ENCODE peak calls at places on chromosomes 1 and 21, in eight cellular contexts. T, N, V, M, W, D, L and X are unnamed samples.

GRCh38 chr1:55868026-55868425 is 652.9 kb upstream of the USP24 start:
- DNase-seq in D (no peak), W (no peak), V (no peak), L (no peak), N (no peak), M (peak; percentile 51), T (no peak), X (no peak)

GRCh38 chr1:212466913-212467650 is 34.4 kb downstream of the NENF start:
- DNase-seq in T (no peak), N (no peak), V (no peak), L (no peak), M (no peak), D (no peak), W (no peak), X (no peak)

GRCh38 chr1:164784960-164785359 is 226.0 kb downstream of the PBX1 start:
- DNase-seq in M (no peak), W (no peak), V (no peak), L (no peak), D (no peak), T (peak; percentile 64), N (no peak), X (no peak)

GRCh38 chr1:41859686-41860085 is 59.0 kb downstream of the HIVEP3 start:
- DNase-seq in T (no peak), V (no peak), N (no peak), L (peak; percentile 84), W (no peak), M (no peak), D (no peak), X (peak; percentile 58)

GRCh38 chr1:27599605-27600499 is 4.1 kb downstream of the AHDC1 start:
- DNase-seq in T (peak; percentile 85), D (no peak), L (no peak), N (peak; percentile 36), V (peak; percentile 36), M (no peak), W (no peak), X (no peak)

GRCh38 chr1:17920881-17921635 is 165.9 kb downstream of the ACTL8 start:
- DNase-seq in M (no peak), D (no peak), V (no peak), W (no peak), T (peak; percentile 26), L (no peak), N (no peak), X (no peak)

GRCh38 chr1:83055391-83056170 is 943.4 kb downstream of the TTLL7 start:
- DNase-seq in W (no peak), T (peak; percentile 62), D (no peak), M (no peak), N (no peak), V (peak; percentile 44), L (no peak), X (no peak)

GRCh38 chr1:184958554-184959353 is 15.6 kb downstream of the NIBAN1 start:
- DNase-seq in D (no peak), T (no peak), L (no peak), M (no peak), V (no peak), N (no peak), W (no peak), X (no peak)

GRCh38 chr21:41098481-41098880 is 69.5 kb upstream of the BACE2 start:
- DNase-seq in W (no peak), N (no peak), T (no peak), V (no peak), L (no peak), M (no peak), D (no peak), X (no peak)

GRCh38 chr1:43934279-43934985 is 831 bp downstream of the ARTN start:
- DNase-seq in V (peak; percentile 67), L (peak; percentile 41), N (peak; percentile 64), T (peak; percentile 95), D (peak; percentile 83), W (no peak), M (peak; percentile 73), X (peak; percentile 75)

GRCh38 chr21:34995979-34996303 is 53.2 kb downstream of the RUNX1 start:
- DNase-seq in T (no peak), V (no peak), D (no peak), W (no peak), N (no peak), M (no peak), L (no peak), X (no peak)

GRCh38 chr1:205052689-205053088 is 9.7 kb downstream of the CNTN2 start:
- DNase-seq in D (no peak), W (no peak), M (no peak), L (no peak), V (no peak), T (no peak), N (no peak), X (no peak)

GRCh38 chr21:45887788-45888187 is 93.8 kb upstream of the COL6A1 start:
- DNase-seq in D (no peak), L (no peak), M (no peak), T (no peak), V (no peak), W (no peak), N (no peak), X (no peak)

GRCh38 chr1:69710484-69710883 is 142.8 kb downstream of the LRRC7 start:
- DNase-seq in N (no peak), D (no peak), V (no peak), M (no peak), W (no peak), L (no peak), T (no peak), X (no peak)

GRCh38 chr1:203425668-203425999 is 50.0 kb upstream of the PRELP start:
- DNase-seq in M (peak; percentile 38), T (no peak), D (no peak), V (peak; percentile 33), L (no peak), W (no peak), N (no peak), X (no peak)

GRCh38 chr1:57512386-57512785 is 88.5 kb upstream of the DAB1 start:
- DNase-seq in W (no peak), V (no peak), L (no peak), N (no peak), D (no peak), M (no peak), T (no peak), X (no peak)

GRCh38 chr1:9233241-9233941 is 1.2 kb upstream of the H6PD start:
- DNase-seq in M (peak; percentile 84), D (no peak), V (no peak), W (peak; percentile 78), N (peak; percentile 89), T (no peak), L (no peak), X (peak; percentile 73)

GRCh38 chr1:94011709-94012590 is 102.7 kb upstream of the GCLM start:
- DNase-seq in T (peak; percentile 59), L (no peak), W (no peak), N (no peak), D (no peak), M (no peak), V (no peak), X (no peak)

GRCh38 chr1:41547781-41548560 is 63.5 kb upstream of the EDN2 start:
- DNase-seq in N (peak; percentile 10), T (no peak), D (no peak), W (no peak), L (no peak), M (no peak), V (peak; percentile 7), X (no peak)

GRCh38 chr1:81574365-81574764 is 226.4 kb upstream of the ADGRL2 start:
- DNase-seq in W (no peak), V (no peak), T (no peak), L (no peak), D (no peak), M (no peak), N (no peak), X (no peak)

GRCh38 chr1:211017066-211017691 is 116.8 kb downstream of the KCNH1 start:
- DNase-seq in N (no peak), T (no peak), D (no peak), L (no peak), M (no peak), V (no peak), W (no peak), X (no peak)

GRCh38 chr1:54480201-54480848 is 67.7 kb upstream of the ACOT11 start:
- DNase-seq in N (no peak), D (no peak), M (no peak), L (peak; percentile 45), V (no peak), T (peak; percentile 78), W (no peak), X (no peak)

GRCh38 chr1:62906428-62906886 is 122.5 kb downstream of the ATG4C start:
- DNase-seq in T (peak; percentile 72), N (no peak), M (peak; percentile 23), V (no peak), W (no peak), L (no peak), D (peak; percentile 19), X (no peak)
- TF ChIP-seq CTCF in T (peak; percentile 91), N (no peak), M (peak; percentile 49), V (no peak), W (peak; percentile 8), L (peak; percentile 12), D (peak; percentile 64), X (peak; percentile 47)

DNA sequence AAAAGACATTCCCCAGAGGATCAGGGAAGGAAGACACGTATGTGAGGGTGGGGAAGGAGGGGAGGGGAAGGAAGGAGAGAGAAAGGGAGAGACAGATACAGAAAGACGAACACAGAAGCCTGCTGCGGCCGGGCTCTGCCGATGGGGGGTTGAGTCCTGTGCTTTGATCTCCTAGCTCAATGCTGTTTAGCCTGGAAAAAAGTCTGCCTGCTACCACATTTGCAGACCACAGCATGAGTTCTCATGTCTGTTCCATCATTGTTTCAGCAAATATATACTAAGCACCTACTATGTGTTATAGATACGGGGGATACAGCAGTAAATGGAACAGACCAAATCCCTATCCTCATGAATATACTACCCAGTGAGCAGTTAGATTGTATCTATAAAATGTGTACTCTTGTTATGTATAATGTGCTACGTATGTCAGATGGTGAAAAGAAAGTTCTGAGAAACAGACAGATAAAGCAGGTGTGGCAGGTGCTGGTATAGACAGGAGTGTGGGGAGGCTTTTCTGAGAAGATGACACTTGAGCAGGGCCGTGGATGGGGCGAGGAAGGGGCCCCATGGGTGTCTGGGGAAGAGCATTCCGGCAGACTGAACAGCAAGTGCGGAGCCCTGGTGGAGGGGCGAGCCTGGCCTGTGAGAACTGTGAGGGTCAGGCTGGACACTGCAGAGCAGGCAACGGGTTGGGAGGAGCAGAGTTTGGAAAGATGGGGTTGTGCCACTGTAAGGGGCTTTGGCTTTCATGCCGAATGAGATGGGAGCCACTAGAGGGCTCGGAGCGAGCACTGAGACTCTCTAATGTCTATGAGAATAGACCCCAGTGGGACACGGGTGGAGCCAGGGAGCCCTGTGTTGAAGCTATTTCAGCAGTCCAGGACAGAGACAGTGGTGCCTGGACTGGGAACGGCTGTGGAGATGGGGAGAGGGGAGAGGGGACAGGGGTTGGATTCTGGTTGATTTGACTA is 34.1 kb downstream of the KIAA1614 start:
- DNase-seq in L (no peak), V (no peak), W (no peak), D (no peak), M (no peak), T (no peak), N (no peak), X (no peak)
- TF ChIP-seq CTCF in L (no peak), V (no peak), W (no peak), D (no peak), M (no peak), T (peak; percentile 68), N (no peak), X (no peak)

GRCh38 chr1:151846062-151846568 is 6.5 kb upstream of the C2CD4D start:
- DNase-seq in L (no peak), V (peak; percentile 58), N (no peak), D (no peak), M (peak; percentile 48), T (peak; percentile 84), W (no peak), X (no peak)
- TF ChIP-seq CTCF in L (no peak), V (no peak), N (no peak), D (no peak), M (no peak), T (peak; percentile 35), W (no peak), X (no peak)

GRCh38 chr1:171485375-171486047 is at the start of gene PRRC2C:
- DNase-seq in N (peak; percentile 97), D (peak; percentile 81), L (peak; percentile 97), M (peak; percentile 99), V (peak; percentile 90), W (peak; percentile 96), T (peak; percentile 97), X (peak; percentile 96)
- TF ChIP-seq CTCF in N (peak; percentile 87), D (peak; percentile 76), L (peak; percentile 96), M (peak; percentile 68), V (peak; percentile 87), W (peak; percentile 75), T (peak; percentile 76), X (peak; percentile 80)